ENCODE peak calls at places on chromosomes 5 and 9, in seven cellular contexts. C is mesendoderm, X is IMR-90, B is H9, P is neuronal stem cell, H is mesenchymal stem cell, O is trophoblast cell. F is an unnamed sample.
A peak's percentile ranks its signal among the peaks of the same experiment; 100 is the strongest.

GRCh38 chr5:136182618-136183017 is 10.3 kb downstream of the SMIM32 start:
- DNase-seq in B (no peak), H (peak; percentile 10), O (no peak), X (peak; percentile 47), P (no peak), C (no peak), F (no peak)

GRCh38 chr5:50415912-50416311 is 25.2 kb downstream of the EMB start:
- DNase-seq in P (no peak), O (no peak), C (no peak), H (no peak), X (no peak), B (no peak), F (no peak)

GRCh38 chr9:129237195-129237611 is 59.1 kb upstream of the IER5L start:
- DNase-seq in P (no peak), H (peak; percentile 70), B (no peak), O (no peak), X (peak; percentile 65), C (peak; percentile 59), F (no peak)

GRCh38 chr5:2752059-2752874 is 790 bp upstream of the IRX2 start:
- DNase-seq in B (peak; percentile 62), H (no peak), O (peak; percentile 52), P (no peak), C (peak; percentile 44), X (no peak), F (no peak)

GRCh38 chr5:150058480-150059126 is 27.8 kb downstream of the CSF1R start:
- DNase-seq in B (no peak), P (no peak), O (peak; percentile 9), C (no peak), H (peak; percentile 84), X (peak; percentile 82), F (no peak)

GRCh38 chr9:33172256-33172678 is 5.1 kb upstream of the B4GALT1 start:
- DNase-seq in O (peak; percentile 51), X (no peak), H (no peak), C (peak; percentile 95), P (no peak), B (no peak), F (no peak)

GRCh38 chr5:33772276-33772990 is 119.4 kb downstream of the ADAMTS12 start:
- DNase-seq in B (no peak), O (no peak), C (no peak), H (peak; percentile 76), X (peak; percentile 80), P (no peak), F (no peak)

GRCh38 chr9:115350548-115350947 is 232.6 kb upstream of the TNC start:
- DNase-seq in X (peak; percentile 55), H (no peak), O (no peak), C (no peak), B (no peak), P (no peak), F (no peak)

GRCh38 chr9:72338631-72339030 is 26.4 kb downstream of the ZFAND5 start:
- DNase-seq in O (no peak), P (no peak), C (no peak), X (no peak), B (no peak), H (no peak), F (no peak)

GRCh38 chr9:93505518-93506123 is 52.2 kb upstream of the FAM120AOS start:
- DNase-seq in P (no peak), B (no peak), H (peak; percentile 14), X (no peak), C (no peak), O (no peak), F (no peak)

GRCh38 chr9:116497081-116497480 is 190.0 kb upstream of the TRIM32 start:
- DNase-seq in B (no peak), O (no peak), P (no peak), X (no peak), H (no peak), C (no peak), F (no peak)

GRCh38 chr5:40258205-40258604 is 421.5 kb upstream of the PTGER4 start:
- DNase-seq in H (no peak), P (no peak), C (peak; percentile 8), B (no peak), X (no peak), O (no peak), F (no peak)

GRCh38 chr9:27530915-27531762 is 1.5 kb upstream of the MOB3B start:
- DNase-seq in O (no peak), H (no peak), C (no peak), X (no peak), B (no peak), P (no peak), F (no peak)
- H2AK5ac ChIP-seq in O (no peak overlapping the region), H (no peak overlapping the region), C (no peak overlapping the region), X (no peak overlapping the region), B (no peak overlapping the region), P (no peak overlapping the region), F (no peak overlapping the region)

GRCh38 chr5:121396716-121397115 is 455.0 kb upstream of the FTMT start:
- DNase-seq in O (no peak), B (no peak), X (no peak), C (no peak), H (no peak), P (no peak), F (no peak)
- H2AK5ac ChIP-seq in O (no peak overlapping the region), B (no peak overlapping the region), X (no peak overlapping the region), C (no peak overlapping the region), H (no peak overlapping the region), P (no peak overlapping the region), F (no peak overlapping the region)

GRCh38 chr9:134131471-134132207 is 4.2 kb upstream of the WDR5 start:
- DNase-seq in O (no peak), C (peak; percentile 4), X (no peak), H (no peak), P (no peak), B (no peak), F (no peak)
- H2AK5ac ChIP-seq in O (no peak overlapping the region), C (no peak overlapping the region), X (no peak overlapping the region), H (peak overlapping the region; percentile 18), P (peak overlapping the region; percentile 99), B (no peak overlapping the region), F (peak overlapping the region; percentile 83)

GRCh38 chr5:108729306-108729645 is 18.4 kb upstream of the FER start:
- DNase-seq in H (no peak), X (no peak), C (no peak), O (no peak), P (no peak), B (no peak), F (no peak)
- H2AK5ac ChIP-seq in H (no peak overlapping the region), X (no peak overlapping the region), C (no peak overlapping the region), O (no peak overlapping the region), P (no peak overlapping the region), B (no peak overlapping the region), F (no peak overlapping the region)

GRCh38 chr9:99859395-99859980 is 37.8 kb downstream of the NR4A3 start:
- DNase-seq in O (no peak), B (no peak), P (peak; percentile 30), H (no peak), C (peak; percentile 62), X (peak; percentile 42), F (no peak)
- H2AK5ac ChIP-seq in O (no peak overlapping the region), B (no peak overlapping the region), P (no peak overlapping the region), H (no peak overlapping the region), C (no peak overlapping the region), X (no peak overlapping the region), F (no peak overlapping the region)

DNA sequence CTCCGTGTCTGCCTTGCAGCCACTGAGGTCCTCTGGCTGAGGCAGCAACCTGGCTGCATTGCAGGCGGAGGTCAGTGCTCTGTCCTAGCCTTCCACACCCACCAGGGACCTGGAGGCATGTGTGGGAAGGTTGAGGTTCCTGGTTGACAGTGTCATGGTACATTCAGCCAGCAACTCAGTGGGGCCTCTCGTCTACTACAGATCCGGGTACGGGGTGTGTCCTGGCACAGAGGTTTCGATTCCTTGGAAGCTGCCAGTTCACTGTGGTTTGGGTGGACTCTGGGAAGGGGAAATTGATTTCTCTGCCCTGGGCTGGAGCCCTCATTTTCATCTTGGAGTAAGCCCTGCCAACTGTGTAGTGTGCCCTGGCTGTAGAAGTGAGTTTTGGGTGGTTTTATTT is 45.1 kb downstream of the PDE8B start:
- DNase-seq in B (no peak), X (no peak), P (no peak), H (no peak), C (no peak), O (no peak), F (no peak)
- H2AK5ac ChIP-seq in B (no peak overlapping the region), X (no peak overlapping the region), P (no peak overlapping the region), H (no peak overlapping the region), C (no peak overlapping the region), O (no peak overlapping the region), F (no peak overlapping the region)